ENCODE peak calls at places on chromosomes 4 and X, in four cellular contexts. One of them, this sample, is unnamed.

GRCh38 chr4:137378393-137379290 is 153.7 kb downstream of the PCDH18 start:
- DNase-seq in NCI-H1105: no peak
- DNase-seq in mesendoderm: no peak
- DNase-seq in NCI-H1417: no peak
- DNase-seq in this sample: no peak

GRCh38 chrX:72685810-72686465 is 28.2 kb downstream of the PHKA1 start:
- DNase-seq in NCI-H1105: peak
- DNase-seq in NCI-H1417: no peak
- DNase-seq in mesendoderm: no peak
- DNase-seq in this sample: no peak

GRCh38 chr4:24840826-24841587 is 45.6 kb downstream of the SOD3 start:
- DNase-seq in NCI-H1105: no peak
- DNase-seq in NCI-H1417: no peak
- DNase-seq in mesendoderm: no peak
- DNase-seq in this sample: no peak

GRCh38 chrX:101659601-101660063 is at the start of gene ARMCX2:
- DNase-seq in mesendoderm: peak
- DNase-seq in NCI-H1417: peak
- DNase-seq in NCI-H1105: peak
- DNase-seq in this sample: no peak

GRCh38 chrX:100798815-100799214 is 21.4 kb upstream of the CSTF2 start:
- DNase-seq in NCI-H1417: no peak
- DNase-seq in NCI-H1105: no peak
- DNase-seq in mesendoderm: no peak
- DNase-seq in this sample: no peak

GRCh38 chr4:168784786-168785461 is 225.1 kb downstream of the CBR4 start:
- DNase-seq in mesendoderm: peak
- DNase-seq in NCI-H1417: no peak
- DNase-seq in NCI-H1105: no peak
- DNase-seq in this sample: no peak

GRCh38 chrX:154142950-154143745 is 895 bp upstream of the OPN1LW start:
- DNase-seq in mesendoderm: no peak
- DNase-seq in NCI-H1105: no peak
- DNase-seq in NCI-H1417: no peak
- DNase-seq in this sample: no peak

GRCh38 chr4:144591401-144591800 is 54.6 kb upstream of the HHIP start:
- DNase-seq in NCI-H1417: peak
- DNase-seq in NCI-H1105: peak
- DNase-seq in mesendoderm: no peak
- DNase-seq in this sample: no peak

GRCh38 chr4:149555146-149555545 is 260.5 kb downstream of the IQCM start:
- DNase-seq in NCI-H1105: no peak
- DNase-seq in mesendoderm: no peak
- DNase-seq in NCI-H1417: no peak
- DNase-seq in this sample: no peak

GRCh38 chr4:88697588-88698329 is at the start of gene NAP1L5:
- DNase-seq in NCI-H1417: peak
- DNase-seq in NCI-H1105: no peak
- DNase-seq in mesendoderm: peak
- DNase-seq in this sample: peak

GRCh38 chr4:173287486-173287885 is 46.7 kb downstream of the HMGB2 start:
- DNase-seq in NCI-H1105: no peak
- DNase-seq in mesendoderm: no peak
- DNase-seq in NCI-H1417: no peak
- DNase-seq in this sample: no peak

GRCh38 chrX:72569786-72570185 is 2.9 kb downstream of the HDAC8 start:
- DNase-seq in NCI-H1417: no peak
- DNase-seq in NCI-H1105: no peak
- DNase-seq in mesendoderm: no peak
- DNase-seq in this sample: no peak

GRCh38 chrX:39398215-39398972 is 597.1 kb downstream of the MID1IP1 start:
- DNase-seq in NCI-H1105: peak
- DNase-seq in mesendoderm: no peak
- DNase-seq in NCI-H1417: no peak
- DNase-seq in this sample: no peak

GRCh38 chr4:20992002-20992401 is 291.7 kb downstream of the PACRGL start:
- DNase-seq in NCI-H1105: no peak
- DNase-seq in mesendoderm: no peak
- DNase-seq in NCI-H1417: no peak
- DNase-seq in this sample: no peak

GRCh38 chr4:177308125-177308524 is 1.5 kb upstream of the NEIL3 start:
- DNase-seq in NCI-H1105: no peak
- DNase-seq in NCI-H1417: no peak
- DNase-seq in mesendoderm: no peak
- DNase-seq in this sample: no peak

GRCh38 chrX:153926863-153927685 is 1.0 kb upstream of the ARHGAP4 start:
- DNase-seq in NCI-H1417: peak
- DNase-seq in NCI-H1105: peak
- DNase-seq in mesendoderm: no peak
- DNase-seq in this sample: peak

GRCh38 chr4:82787342-82787741 is 11.3 kb downstream of the SCD5 start:
- DNase-seq in mesendoderm: no peak
- DNase-seq in NCI-H1105: no peak
- DNase-seq in NCI-H1417: no peak
- DNase-seq in this sample: no peak

GRCh38 chrX:108537005-108537404 is 97.4 kb downstream of the COL4A5 start:
- DNase-seq in NCI-H1105: peak
- DNase-seq in mesendoderm: peak
- DNase-seq in NCI-H1417: peak
- DNase-seq in this sample: no peak

GRCh38 chr4:184196730-184197355 is 20.8 kb downstream of the ENPP6 start:
- DNase-seq in NCI-H1417: no peak
- DNase-seq in NCI-H1105: no peak
- DNase-seq in mesendoderm: no peak
- DNase-seq in this sample: no peak

GRCh38 chr4:36712013-36712412 is 430.6 kb downstream of the DTHD1 start:
- DNase-seq in NCI-H1417: no peak
- DNase-seq in mesendoderm: no peak
- DNase-seq in NCI-H1105: no peak
- DNase-seq in this sample: no peak

GRCh38 chrX:49053223-49054072 is 5.4 kb upstream of the CCDC120 start:
- DNase-seq in NCI-H1105: peak
- DNase-seq in mesendoderm: peak
- DNase-seq in NCI-H1417: peak
- DNase-seq in this sample: peak

GRCh38 chrX:10979956-10980355 is 131.2 kb upstream of the HCCS start:
- DNase-seq in NCI-H1417: no peak
- DNase-seq in NCI-H1105: no peak
- DNase-seq in mesendoderm: peak
- DNase-seq in this sample: no peak

GRCh38 chr4:142475663-142476062 is 370.4 kb downstream of the INPP4B start:
- DNase-seq in NCI-H1417: no peak
- DNase-seq in NCI-H1105: no peak
- DNase-seq in mesendoderm: no peak
- DNase-seq in this sample: peak

GRCh38 chrX:153523269-153523668 is 5.8 kb downstream of the ATP2B3 start:
- DNase-seq in NCI-H1105: no peak
- DNase-seq in NCI-H1417: no peak
- DNase-seq in mesendoderm: no peak
- DNase-seq in this sample: no peak

GRCh38 chr4:82543131-82543530 is 18.7 kb downstream of the TMEM150C start:
- DNase-seq in NCI-H1417: no peak
- DNase-seq in NCI-H1105: no peak
- DNase-seq in mesendoderm: no peak
- DNase-seq in this sample: no peak

GRCh38 chrX:53440101-53440500 is 5.9 kb upstream of the HSD17B10 start:
- DNase-seq in NCI-H1417: no peak
- DNase-seq in mesendoderm: no peak
- DNase-seq in NCI-H1105: no peak
- DNase-seq in this sample: no peak

GRCh38 chrX:104567506-104567905 is 1.5 kb downstream of the IL1RAPL2 start:
- DNase-seq in NCI-H1417: no peak
- DNase-seq in mesendoderm: no peak
- DNase-seq in NCI-H1105: no peak
- DNase-seq in this sample: no peak

GRCh38 chr4:188372856-188373255 is 233.6 kb downstream of the TRIML1 start:
- DNase-seq in NCI-H1105: no peak
- DNase-seq in NCI-H1417: no peak
- DNase-seq in mesendoderm: peak
- DNase-seq in this sample: no peak

GRCh38 chrX:153474718-153475117 is 4.3 kb upstream of the HAUS7 start:
- DNase-seq in NCI-H1105: no peak
- DNase-seq in NCI-H1417: peak
- DNase-seq in mesendoderm: peak
- DNase-seq in this sample: peak

GRCh38 chr4:7105261-7105660 is 37.4 kb upstream of the GRPEL1 start:
- DNase-seq in NCI-H1105: no peak
- DNase-seq in NCI-H1417: no peak
- DNase-seq in mesendoderm: no peak
- DNase-seq in this sample: no peak

GRCh38 chr4:110641218-110641617 is 18.3 kb upstream of the PITX2 start:
- DNase-seq in mesendoderm: peak
- DNase-seq in NCI-H1105: no peak
- DNase-seq in NCI-H1417: no peak
- DNase-seq in this sample: no peak

GRCh38 chrX:49197543-49198087 is 2.4 kb downstream of the SYP start:
- DNase-seq in mesendoderm: no peak
- DNase-seq in NCI-H1417: no peak
- DNase-seq in NCI-H1105: no peak
- DNase-seq in this sample: no peak

GRCh38 chrX:120741452-120741851 is 111.6 kb upstream of the C1GALT1C1 start:
- DNase-seq in NCI-H1417: no peak
- DNase-seq in NCI-H1105: no peak
- DNase-seq in mesendoderm: no peak
- DNase-seq in this sample: no peak

GRCh38 chr4:172489896-172490295 is 676.7 kb downstream of the GALNTL6 start:
- DNase-seq in NCI-H1105: no peak
- DNase-seq in NCI-H1417: no peak
- DNase-seq in mesendoderm: no peak
- DNase-seq in this sample: no peak

GRCh38 chr4:6493668-6494304 is 21.4 kb upstream of the PPP2R2C start:
- DNase-seq in NCI-H1105: no peak
- DNase-seq in mesendoderm: peak
- DNase-seq in NCI-H1417: peak
- DNase-seq in this sample: no peak

GRCh38 chr4:101954351-101954750 is 163.8 kb downstream of the BANK1 start:
- DNase-seq in NCI-H1417: peak
- DNase-seq in NCI-H1105: no peak
- DNase-seq in mesendoderm: no peak
- DNase-seq in this sample: no peak